ENCODE peak calls at places on chromosomes 4 and X, in six cellular contexts. R is transverse colon, Y is heart left ventricle, Z is testis, T is IMR-90, V is breast epithelium. E is an unnamed sample.

GRCh38 chr4:116073051-116073450 is 959.6 kb upstream of the NDST4 start:
- DNase-seq in R (no peak), Y (no peak), Z (no peak), T (no peak), V (no peak), E (no peak)

GRCh38 chrX:136856527-136856926 is 24.0 kb downstream of the RBMX start:
- DNase-seq in R (no peak), Y (no peak), Z (no peak), T (no peak), V (no peak), E (no peak)

GRCh38 chrX:111568356-111568755 is 56.9 kb downstream of the SERTM2 start:
- DNase-seq in R (no peak), Y (no peak), Z (peak), T (peak), V (no peak), E (no peak)

GRCh38 chr4:185504098-185505047 is 30.9 kb downstream of the PDLIM3 start:
- DNase-seq in R (peak), Y (peak), Z (peak), T (peak), V (no peak), E (no peak)

GRCh38 chrX:21932277-21932996 is 8.1 kb upstream of the SMS start:
- DNase-seq in R (no peak), Y (no peak), Z (no peak), T (peak), V (no peak), E (peak)

GRCh38 chrX:55151199-55151598 is 62.4 kb downstream of the PAGE2 start:
- DNase-seq in R (no peak), Y (no peak), Z (no peak), T (no peak), V (no peak), E (no peak)

GRCh38 chr4:4989083-4989622 is 30.1 kb downstream of the CYTL1 start:
- DNase-seq in R (no peak), Y (no peak), Z (no peak), T (no peak), V (no peak), E (no peak)

GRCh38 chr4:153758136-153758535 is 1.7 kb downstream of the RNF175 start:
- DNase-seq in R (no peak), Y (no peak), Z (no peak), T (no peak), V (no peak), E (no peak)

GRCh38 chrX:130728208-130728607 is 174.8 kb downstream of the ENOX2 start:
- DNase-seq in R (no peak), Y (no peak), Z (no peak), T (peak), V (no peak), E (no peak)

GRCh38 chr4:90757529-90757928 is 630.3 kb downstream of the CCSER1 start:
- DNase-seq in R (no peak), Y (no peak), Z (no peak), T (no peak), V (no peak), E (no peak)

GRCh38 chr4:2277956-2278355 is 16.0 kb upstream of the MXD4 start:
- DNase-seq in R (no peak), Y (no peak), Z (no peak), T (no peak), V (no peak), E (no peak)

GRCh38 chr4:79632114-79632513 is 224.1 kb upstream of the GK2 start:
- DNase-seq in R (no peak), Y (no peak), Z (no peak), T (no peak), V (no peak), E (no peak)

GRCh38 chr4:167469436-167469835 is 235.1 kb upstream of the SPOCK3 start:
- DNase-seq in R (no peak), Y (no peak), Z (no peak), T (no peak), V (no peak), E (no peak)

GRCh38 chrX:118975831-118976598 is 1.6 kb downstream of the LONRF3 start:
- DNase-seq in R (peak), Y (peak), Z (peak), T (peak), V (peak), E (peak)

GRCh38 chrX:97397371-97397770 is 513.7 kb downstream of the RPA4 start:
- DNase-seq in R (no peak), Y (no peak), Z (no peak), T (peak), V (no peak), E (no peak)

GRCh38 chr4:127889903-127890302 is 9.2 kb downstream of the PLK4 start:
- DNase-seq in R (no peak), Y (no peak), Z (no peak), T (peak), V (no peak), E (no peak)

GRCh38 chr4:162659716-162660115 is 495.9 kb upstream of the FSTL5 start:
- DNase-seq in R (no peak), Y (no peak), Z (no peak), T (no peak), V (no peak), E (no peak)

GRCh38 chr4:153448003-153448731 is 18.0 kb upstream of the TMEM131L start:
- DNase-seq in R (no peak), Y (no peak), Z (no peak), T (peak), V (no peak), E (no peak)

GRCh38 chr4:23934223-23934622 is 44.4 kb upstream of the PPARGC1A start:
- DNase-seq in R (no peak), Y (no peak), Z (no peak), T (no peak), V (no peak), E (no peak)

GRCh38 chrX:154734101-154734781 is 16.6 kb downstream of the GAB3 start:
- DNase-seq in R (peak), Y (peak), Z (peak), T (peak), V (no peak), E (no peak)

GRCh38 chrX:122579521-122579920 is 604.6 kb upstream of the GRIA3 start:
- DNase-seq in R (no peak), Y (no peak), Z (no peak), T (peak), V (no peak), E (no peak)

GRCh38 chrX:129622757-129623301 is 31.9 kb downstream of the APLN start:
- DNase-seq in R (no peak), Y (no peak), Z (no peak), T (peak), V (peak), E (no peak)

GRCh38 chr4:129377131-129377845 is 281.3 kb downstream of the C4orf33 start:
- DNase-seq in R (no peak), Y (no peak), Z (no peak), T (no peak), V (no peak), E (no peak)

GRCh38 chrX:23902419-23902818 is 5.3 kb downstream of the APOO start:
- DNase-seq in R (no peak), Y (no peak), Z (no peak), T (peak), V (no peak), E (no peak)

GRCh38 chrX:141278306-141278705 is 36.0 kb upstream of the SPANXC start:
- DNase-seq in R (no peak), Y (no peak), Z (peak), T (peak), V (no peak), E (no peak)

GRCh38 chrX:45063319-45064095 is 137.2 kb downstream of the DIPK2B start:
- DNase-seq in R (no peak), Y (no peak), Z (no peak), T (peak), V (no peak), E (no peak)

DNA sequence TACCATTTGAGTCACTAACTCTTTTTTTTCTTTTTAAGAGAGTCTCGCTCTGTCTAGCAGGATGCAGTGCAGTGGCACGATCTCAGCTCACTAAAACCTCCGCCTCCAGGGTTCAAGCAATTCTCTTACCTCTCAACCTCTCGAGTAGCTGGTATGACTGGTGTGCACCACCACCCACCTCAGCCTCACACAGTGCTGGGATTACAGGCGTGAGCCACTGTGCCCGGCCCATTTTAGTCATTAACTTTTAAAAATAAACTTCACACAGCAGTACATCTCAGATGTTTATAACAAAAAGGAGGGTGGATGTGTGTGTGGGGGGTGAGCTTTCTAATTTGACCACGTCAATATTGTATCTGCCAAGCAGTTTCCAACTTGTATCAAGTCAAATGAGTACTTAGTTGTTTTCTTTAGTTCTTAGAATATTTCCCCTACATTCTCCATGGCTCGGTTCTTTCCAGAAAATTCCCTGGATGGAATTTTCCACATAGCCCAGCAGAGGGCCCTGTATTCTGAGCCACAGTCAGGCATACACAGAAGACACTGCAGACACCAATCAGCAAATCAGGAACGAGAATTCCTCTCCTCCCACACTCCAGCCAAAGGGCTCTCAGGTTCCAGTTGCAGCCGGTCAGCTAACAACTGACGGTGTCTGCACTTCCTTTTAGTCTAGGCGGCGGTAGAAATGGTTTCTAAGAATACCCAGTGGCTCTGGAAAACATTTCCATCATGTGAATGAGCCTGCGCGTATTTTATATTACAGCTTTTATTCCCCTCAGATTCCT is 20.1 kb upstream of the ARAF start:
- DNase-seq in R (peak), Y (peak), Z (peak), T (peak), V (peak), E (peak)
- TF ChIP-seq POLR2A in R (peak), Y (peak), Z (no peak), T (no peak), V (no peak), E (no peak)

GRCh38 chr4:98148856-98149255 is 5.6 kb upstream of the STPG2 start:
- DNase-seq in R (no peak), Y (no peak), Z (no peak), T (no peak), V (no peak), E (no peak)

DNA sequence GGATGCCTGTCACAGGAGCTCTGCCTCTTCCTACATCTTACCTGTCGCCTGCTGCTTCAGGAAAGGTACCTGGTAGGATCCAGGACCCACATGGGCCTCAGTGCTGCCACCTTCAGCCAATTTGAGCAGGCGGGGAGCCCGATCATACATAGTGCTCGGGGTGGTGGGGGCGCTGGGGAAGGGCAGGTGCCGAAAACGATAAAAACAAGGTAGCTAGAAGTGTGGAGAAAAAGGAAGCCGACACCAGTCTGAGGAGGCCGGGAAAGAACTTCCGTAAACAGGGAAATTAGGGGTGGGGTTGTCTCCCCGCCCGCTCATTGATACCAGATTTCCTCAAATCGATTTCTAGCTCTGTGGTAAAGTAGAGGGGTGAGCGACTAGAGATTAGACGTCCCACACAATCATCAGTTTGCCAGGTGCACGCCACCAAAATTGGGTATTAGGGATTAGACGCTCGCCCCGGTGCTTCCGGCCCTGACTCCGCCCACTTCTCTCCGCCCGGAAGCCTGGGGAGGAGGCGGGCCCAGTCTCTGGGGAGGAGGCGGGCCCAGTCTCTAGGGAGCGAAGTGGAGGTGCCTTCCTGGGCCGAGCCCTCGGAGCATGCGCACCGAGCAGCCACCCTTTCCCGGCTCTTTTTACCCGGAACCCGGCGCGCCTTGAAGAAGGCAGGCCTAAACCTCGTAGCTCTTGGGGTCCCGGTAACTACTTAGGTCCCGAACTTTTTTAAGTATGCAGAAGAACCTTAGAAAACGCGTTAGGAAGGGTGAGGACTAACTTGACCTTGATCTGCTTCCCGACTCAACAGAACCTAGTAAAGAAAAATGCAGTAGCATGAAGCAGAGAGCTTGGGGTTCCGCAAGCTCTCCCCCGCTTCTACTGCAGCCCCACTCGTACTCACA is at the start of gene STPG2:
- DNase-seq in R (peak), Y (peak), Z (peak), T (peak), V (peak), E (peak)
- TF ChIP-seq POLR2A in R (peak), Y (peak), Z (no peak), T (peak), V (peak), E (no peak)

DNA sequence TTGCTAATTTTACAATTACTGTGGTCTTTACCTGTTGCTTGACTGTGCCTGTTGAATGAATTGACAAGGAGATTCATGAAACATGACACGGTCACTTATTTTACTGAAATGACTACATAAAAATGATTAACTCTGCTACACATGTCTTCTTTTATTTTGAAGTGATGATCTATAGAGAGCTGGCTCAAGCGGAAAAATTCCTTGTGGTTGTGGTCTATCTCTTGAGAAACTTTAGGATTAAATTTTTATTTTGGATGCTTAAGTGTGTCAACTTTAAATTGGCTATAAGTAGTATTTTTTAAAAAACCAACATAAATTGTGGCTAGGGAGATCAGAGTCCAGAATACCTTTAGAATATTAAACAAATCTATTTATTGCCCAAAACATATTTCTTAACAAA is 131.8 kb upstream of the PITX2 start:
- DNase-seq in R (no peak), Y (no peak), Z (no peak), T (no peak), V (no peak), E (no peak)
- TF ChIP-seq POLR2A in R (no peak), Y (no peak), Z (no peak), T (no peak), V (no peak), E (no peak)

GRCh38 chrX:153333271-153333670 is 682 bp upstream of the ZNF275 start:
- DNase-seq in R (no peak), Y (no peak), Z (no peak), T (peak), V (no peak), E (no peak)

GRCh38 chrX:153336988-153337387 is 3.0 kb downstream of the ZNF275 start:
- DNase-seq in R (no peak), Y (no peak), Z (no peak), T (no peak), V (no peak), E (no peak)

GRCh38 chrX:153336128-153336894 is 2.4 kb downstream of the ZNF275 start:
- DNase-seq in R (no peak), Y (no peak), Z (no peak), T (no peak), V (no peak), E (no peak)

GRCh38 chrX:153334654-153335295 is 822 bp downstream of the ZNF275 start:
- DNase-seq in R (no peak), Y (no peak), Z (no peak), T (no peak), V (no peak), E (peak)

GRCh38 chrX:153333821-153334653 is at the start of gene ZNF275:
- DNase-seq in R (peak), Y (peak), Z (peak), T (peak), V (peak), E (peak)
- TF ChIP-seq POLR2A in R (no peak), Y (peak), Z (no peak), T (peak), V (no peak), E (no peak)

GRCh38 chrX:80181079-80181478 is 166.5 kb downstream of the TBX22 start:
- DNase-seq in R (no peak), Y (no peak), Z (peak), T (no peak), V (no peak), E (no peak)
- TF ChIP-seq POLR2A in R (no peak), Y (no peak), Z (no peak), T (no peak), V (no peak), E (no peak)

GRCh38 chrX:142549923-142550322 is 344.8 kb upstream of the MAGEC2 start:
- DNase-seq in R (no peak), Y (no peak), Z (no peak), T (no peak), V (no peak), E (no peak)
- TF ChIP-seq POLR2A in R (no peak), Y (no peak), Z (no peak), T (no peak), V (no peak), E (no peak)